ENCODE peak calls at places on chromosomes 7 and 10, in eight cellular contexts. One of them, this sample, is unnamed.

GRCh38 chr7:123643495-123644428 is 11.9 kb upstream of the LMOD2 start:
- DNase-seq in heart left ventricle: no peak
- DNase-seq in lower lobe of right lung: no peak
- DNase-seq in stomach: no peak
- DNase-seq in sigmoid colon: no peak
- DNase-seq in brain microvascular endothelial cell: peak; percentile 49
- DNase-seq in GM06990: no peak
- DNase-seq in endodermal cell: peak; percentile 81
- DNase-seq in this sample: peak; percentile 2

GRCh38 chr10:26881600-26882331 is 21.0 kb upstream of the ABI1 start:
- DNase-seq in endodermal cell: peak; percentile 55
- DNase-seq in heart left ventricle: no peak
- DNase-seq in lower lobe of right lung: no peak
- DNase-seq in sigmoid colon: no peak
- DNase-seq in brain microvascular endothelial cell: peak; percentile 20
- DNase-seq in stomach: no peak
- DNase-seq in GM06990: no peak
- DNase-seq in this sample: no peak

GRCh38 chr7:128867241-128867640 is 4.6 kb downstream of the ATP6V1F start:
- DNase-seq in lower lobe of right lung: no peak
- DNase-seq in brain microvascular endothelial cell: no peak
- DNase-seq in stomach: no peak
- DNase-seq in heart left ventricle: no peak
- DNase-seq in endodermal cell: no peak
- DNase-seq in sigmoid colon: no peak
- DNase-seq in GM06990: no peak
- DNase-seq in this sample: no peak

GRCh38 chr7:124188576-124188975 is 155.7 kb upstream of the TMEM229A start:
- DNase-seq in stomach: no peak
- DNase-seq in GM06990: no peak
- DNase-seq in lower lobe of right lung: no peak
- DNase-seq in heart left ventricle: no peak
- DNase-seq in brain microvascular endothelial cell: no peak
- DNase-seq in endodermal cell: no peak
- DNase-seq in sigmoid colon: no peak
- DNase-seq in this sample: no peak

GRCh38 chr7:99997545-99998137 is 17.8 kb upstream of the ZKSCAN1 start:
- DNase-seq in endodermal cell: peak; percentile 86
- DNase-seq in stomach: peak; percentile 79
- DNase-seq in brain microvascular endothelial cell: no peak
- DNase-seq in heart left ventricle: peak; percentile 86
- DNase-seq in GM06990: peak; percentile 74
- DNase-seq in sigmoid colon: peak; percentile 78
- DNase-seq in lower lobe of right lung: peak; percentile 68
- DNase-seq in this sample: no peak

GRCh38 chr10:115118346-115118745 is 25.2 kb downstream of the ATRNL1 start:
- DNase-seq in stomach: no peak
- DNase-seq in heart left ventricle: no peak
- DNase-seq in endodermal cell: no peak
- DNase-seq in lower lobe of right lung: no peak
- DNase-seq in brain microvascular endothelial cell: no peak
- DNase-seq in GM06990: no peak
- DNase-seq in sigmoid colon: no peak
- DNase-seq in this sample: no peak

GRCh38 chr7:82678716-82679115 is 235.1 kb upstream of the CACNA2D1 start:
- DNase-seq in endodermal cell: no peak
- DNase-seq in GM06990: no peak
- DNase-seq in lower lobe of right lung: no peak
- DNase-seq in stomach: no peak
- DNase-seq in heart left ventricle: no peak
- DNase-seq in brain microvascular endothelial cell: no peak
- DNase-seq in sigmoid colon: no peak
- DNase-seq in this sample: no peak

GRCh38 chr7:93298206-93298605 is 66.0 kb downstream of the VPS50 start:
- DNase-seq in brain microvascular endothelial cell: no peak
- DNase-seq in sigmoid colon: no peak
- DNase-seq in endodermal cell: no peak
- DNase-seq in lower lobe of right lung: no peak
- DNase-seq in heart left ventricle: no peak
- DNase-seq in stomach: no peak
- DNase-seq in GM06990: no peak
- DNase-seq in this sample: no peak

GRCh38 chr10:10792681-10793080 is 225.0 kb upstream of the CELF2 start:
- DNase-seq in GM06990: no peak
- DNase-seq in stomach: no peak
- DNase-seq in brain microvascular endothelial cell: peak; percentile 91
- DNase-seq in lower lobe of right lung: no peak
- DNase-seq in sigmoid colon: no peak
- DNase-seq in endodermal cell: no peak
- DNase-seq in heart left ventricle: no peak
- DNase-seq in this sample: peak; percentile 60

GRCh38 chr10:15460661-15461060 is 89.6 kb upstream of the FAM171A1 start:
- DNase-seq in lower lobe of right lung: no peak
- DNase-seq in stomach: no peak
- DNase-seq in heart left ventricle: no peak
- DNase-seq in brain microvascular endothelial cell: no peak
- DNase-seq in endodermal cell: no peak
- DNase-seq in sigmoid colon: no peak
- DNase-seq in GM06990: no peak
- DNase-seq in this sample: no peak

GRCh38 chr10:15459218-15459617 is 88.1 kb upstream of the FAM171A1 start:
- DNase-seq in heart left ventricle: no peak
- DNase-seq in brain microvascular endothelial cell: no peak
- DNase-seq in stomach: no peak
- DNase-seq in GM06990: no peak
- DNase-seq in lower lobe of right lung: no peak
- DNase-seq in endodermal cell: no peak
- DNase-seq in sigmoid colon: no peak
- DNase-seq in this sample: no peak

GRCh38 chr10:15462253-15462885 is 91.3 kb upstream of the FAM171A1 start:
- DNase-seq in sigmoid colon: no peak
- DNase-seq in endodermal cell: no peak
- DNase-seq in heart left ventricle: no peak
- DNase-seq in lower lobe of right lung: no peak
- DNase-seq in GM06990: no peak
- DNase-seq in brain microvascular endothelial cell: no peak
- DNase-seq in stomach: no peak
- DNase-seq in this sample: no peak

GRCh38 chr10:15457382-15457781 is 86.3 kb upstream of the FAM171A1 start:
- DNase-seq in endodermal cell: no peak
- DNase-seq in brain microvascular endothelial cell: no peak
- DNase-seq in lower lobe of right lung: no peak
- DNase-seq in heart left ventricle: no peak
- DNase-seq in stomach: no peak
- DNase-seq in GM06990: no peak
- DNase-seq in sigmoid colon: no peak
- DNase-seq in this sample: no peak

DNA sequence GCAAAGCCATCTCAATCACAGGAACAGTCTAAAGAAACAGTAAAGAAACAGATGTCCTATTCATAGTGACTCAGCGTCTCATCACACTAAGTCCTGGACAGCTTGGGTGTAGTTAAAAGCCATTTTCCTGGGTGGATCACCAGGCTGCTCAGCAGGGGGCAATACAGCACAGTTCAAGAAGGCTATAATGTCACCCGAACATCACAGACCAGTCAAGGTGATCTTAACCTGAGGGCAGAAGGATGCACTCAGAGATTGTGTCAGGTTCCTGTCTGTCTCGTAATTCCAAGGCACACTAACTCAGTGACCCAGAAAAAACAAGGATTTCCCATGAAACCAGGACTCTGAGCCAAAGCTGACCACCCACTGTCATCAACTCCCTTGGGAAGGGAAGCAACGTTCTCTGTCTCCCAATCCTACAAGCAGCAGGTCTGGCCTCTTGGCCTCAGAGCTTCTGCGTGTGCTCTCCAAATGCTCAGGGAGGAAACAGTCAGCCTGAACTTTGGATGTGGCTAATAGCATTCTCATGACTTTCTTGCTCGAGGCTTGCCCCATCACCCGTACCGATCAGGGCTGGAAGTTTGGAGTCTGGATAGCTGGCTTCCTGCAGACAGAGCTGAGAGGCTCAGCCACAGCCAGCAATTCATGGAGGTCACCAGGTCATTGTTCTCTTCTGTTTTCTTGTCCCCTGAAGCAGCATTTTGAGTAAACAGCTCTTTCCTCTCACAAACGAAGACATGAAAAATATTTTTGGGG is 90.4 kb upstream of the FAM171A1 start:
- DNase-seq in lower lobe of right lung: no peak
- DNase-seq in heart left ventricle: no peak
- DNase-seq in brain microvascular endothelial cell: peak; percentile 69
- DNase-seq in GM06990: no peak
- DNase-seq in stomach: no peak
- DNase-seq in sigmoid colon: no peak
- DNase-seq in endodermal cell: no peak
- DNase-seq in this sample: peak; percentile 84
- TF ChIP-seq CTCF in lower lobe of right lung: no peak
- TF ChIP-seq CTCF in heart left ventricle: no peak
- TF ChIP-seq CTCF in brain microvascular endothelial cell: peak; percentile 52
- TF ChIP-seq CTCF in GM06990: no peak
- TF ChIP-seq CTCF in stomach: no peak
- TF ChIP-seq CTCF in sigmoid colon: no peak
- TF ChIP-seq CTCF in endodermal cell: no peak
- TF ChIP-seq CTCF in this sample: peak; percentile 59

GRCh38 chr7:102396710-102397019 is 502 bp downstream of the PRKRIP1 start:
- DNase-seq in brain microvascular endothelial cell: no peak
- DNase-seq in sigmoid colon: no peak
- DNase-seq in GM06990: no peak
- DNase-seq in endodermal cell: no peak
- DNase-seq in stomach: no peak
- DNase-seq in heart left ventricle: no peak
- DNase-seq in lower lobe of right lung: no peak
- DNase-seq in this sample: no peak

GRCh38 chr7:102393467-102393866 is 2.7 kb upstream of the PRKRIP1 start:
- DNase-seq in lower lobe of right lung: no peak
- DNase-seq in stomach: no peak
- DNase-seq in endodermal cell: no peak
- DNase-seq in sigmoid colon: no peak
- DNase-seq in heart left ventricle: no peak
- DNase-seq in brain microvascular endothelial cell: no peak
- DNase-seq in GM06990: no peak
- DNase-seq in this sample: no peak

GRCh38 chr7:102395620-102395957 is 574 bp upstream of the PRKRIP1 start:
- DNase-seq in stomach: no peak
- DNase-seq in brain microvascular endothelial cell: no peak
- DNase-seq in lower lobe of right lung: no peak
- DNase-seq in endodermal cell: no peak
- DNase-seq in GM06990: no peak
- DNase-seq in heart left ventricle: no peak
- DNase-seq in sigmoid colon: peak; percentile 55
- DNase-seq in this sample: no peak

GRCh38 chr7:102398543-102398942 is 2.4 kb downstream of the PRKRIP1 start:
- DNase-seq in endodermal cell: no peak
- DNase-seq in GM06990: no peak
- DNase-seq in stomach: no peak
- DNase-seq in sigmoid colon: no peak
- DNase-seq in heart left ventricle: no peak
- DNase-seq in brain microvascular endothelial cell: no peak
- DNase-seq in lower lobe of right lung: no peak
- DNase-seq in this sample: no peak

DNA sequence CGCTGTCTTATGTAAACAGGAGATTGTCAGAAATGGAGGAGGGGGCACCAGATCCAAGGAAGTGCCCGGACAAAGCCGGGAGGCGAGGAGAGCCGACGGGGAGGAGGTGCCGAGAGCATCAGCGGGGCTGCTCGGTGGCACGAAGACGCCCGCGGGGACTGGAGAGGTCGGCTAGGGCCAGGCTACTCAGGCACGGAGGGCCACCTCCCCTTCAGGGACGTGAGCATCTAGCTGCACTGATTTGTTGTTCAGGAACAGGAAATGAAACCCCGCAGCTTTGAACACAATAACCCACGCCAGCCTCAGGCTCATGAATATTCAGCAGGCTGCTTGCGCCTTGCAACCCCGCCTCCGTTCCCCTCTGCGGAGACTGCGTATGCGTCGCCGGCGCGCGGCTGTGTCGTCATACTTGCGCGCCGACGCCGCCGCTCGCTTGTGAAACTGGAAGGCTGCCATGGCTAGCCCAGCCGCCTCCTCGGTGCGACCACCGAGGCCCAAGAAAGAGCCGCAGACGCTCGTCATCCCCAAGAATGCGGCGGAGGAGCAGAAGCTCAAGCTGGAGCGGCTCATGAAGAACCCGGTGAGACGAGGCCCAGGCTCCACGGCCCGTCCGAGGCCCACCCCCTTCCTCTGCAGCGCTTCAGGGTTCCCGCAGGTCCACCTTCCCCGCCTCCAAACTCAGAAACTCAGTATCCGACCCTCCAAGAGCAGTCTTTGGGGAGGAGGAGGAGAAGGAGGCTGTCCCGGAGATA is at the start of gene PRKRIP1:
- DNase-seq in brain microvascular endothelial cell: peak; percentile 90
- DNase-seq in heart left ventricle: peak; percentile 85
- DNase-seq in stomach: peak; percentile 84
- DNase-seq in GM06990: peak; percentile 96
- DNase-seq in lower lobe of right lung: peak; percentile 91
- DNase-seq in endodermal cell: peak; percentile 98
- DNase-seq in sigmoid colon: peak; percentile 92
- DNase-seq in this sample: peak; percentile 65
- H3K36me3 ChIP-seq in brain microvascular endothelial cell: peaks cover 24% of the 10 kb centered on the region
- H3K36me3 ChIP-seq in heart left ventricle: peaks cover 36% of the 10 kb centered on the region
- H3K36me3 ChIP-seq in stomach: peaks cover 42% of the 10 kb centered on the region
- H3K36me3 ChIP-seq in GM06990: peaks cover 6% of the 10 kb centered on the region
- H3K36me3 ChIP-seq in lower lobe of right lung: peaks cover 38% of the 10 kb centered on the region
- H3K36me3 ChIP-seq in endodermal cell: peaks cover 50% of the 10 kb centered on the region
- H3K36me3 ChIP-seq in sigmoid colon: peaks cover 6% of the 10 kb centered on the region
- H3K36me3 ChIP-seq in this sample: peaks cover 5% of the 10 kb centered on the region

DNA sequence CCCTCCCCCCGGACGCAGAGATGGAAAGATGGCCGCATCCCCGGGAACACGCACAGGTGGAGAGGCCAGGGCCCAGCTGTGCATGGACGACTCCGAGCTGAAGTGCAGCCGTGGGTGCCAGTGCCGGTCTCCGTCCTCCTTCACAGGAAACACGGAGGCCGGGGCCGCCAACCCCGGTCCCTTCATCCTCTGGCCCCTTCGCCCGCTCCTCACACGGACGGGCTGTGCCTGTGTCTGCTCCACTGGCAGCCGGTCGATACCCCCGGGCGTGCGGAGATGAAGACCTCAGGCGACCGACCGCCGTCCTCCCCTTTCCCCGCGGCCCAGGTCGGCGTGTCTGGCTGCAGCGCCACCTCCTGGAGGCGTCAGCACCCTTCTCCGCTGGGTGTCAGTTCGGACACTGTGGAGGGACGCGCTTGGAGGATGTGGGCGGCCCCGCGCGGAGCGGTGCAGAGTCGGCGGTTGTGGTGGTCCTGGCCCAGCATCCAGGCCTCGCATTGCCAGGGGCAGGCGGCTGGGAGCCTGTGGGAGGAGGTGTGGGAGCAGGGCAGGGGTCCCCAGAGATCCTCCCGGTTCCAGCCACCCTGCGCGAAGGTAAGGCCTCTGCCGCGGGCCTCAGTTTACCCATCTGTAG is 9.9 kb downstream of the ZNF511 start:
- DNase-seq in sigmoid colon: no peak
- DNase-seq in heart left ventricle: peak; percentile 82
- DNase-seq in brain microvascular endothelial cell: peak; percentile 43
- DNase-seq in endodermal cell: peak; percentile 93
- DNase-seq in lower lobe of right lung: peak; percentile 81
- DNase-seq in stomach: peak; percentile 74
- DNase-seq in GM06990: peak; percentile 56
- DNase-seq in this sample: no peak
- H3K4me3 ChIP-seq in sigmoid colon: peak overlapping the region; percentile 40
- H3K4me3 ChIP-seq in heart left ventricle: peak overlapping the region; percentile 46
- H3K4me3 ChIP-seq in brain microvascular endothelial cell: peak overlapping the region; percentile 41
- H3K4me3 ChIP-seq in endodermal cell: peak overlapping the region; percentile 70
- H3K4me3 ChIP-seq in lower lobe of right lung: peak overlapping the region; percentile 44
- H3K4me3 ChIP-seq in stomach: peak overlapping the region; percentile 31
- H3K4me3 ChIP-seq in GM06990: peak overlapping the region; percentile 34
- H3K4me3 ChIP-seq in this sample: peak overlapping the region; percentile 36

GRCh38 chr7:74656421-74656910 is 1.1 kb upstream of the GTF2I start:
- DNase-seq in lower lobe of right lung: no peak
- DNase-seq in sigmoid colon: peak; percentile 79
- DNase-seq in GM06990: peak; percentile 40
- DNase-seq in stomach: peak; percentile 57
- DNase-seq in endodermal cell: peak; percentile 78
- DNase-seq in heart left ventricle: peak; percentile 79
- DNase-seq in brain microvascular endothelial cell: no peak
- DNase-seq in this sample: no peak
- TF ChIP-seq CTCF in lower lobe of right lung: peak; percentile 24
- TF ChIP-seq CTCF in sigmoid colon: no peak
- TF ChIP-seq CTCF in GM06990: peak; percentile 34
- TF ChIP-seq CTCF in stomach: no peak
- TF ChIP-seq CTCF in endodermal cell: no peak
- TF ChIP-seq CTCF in heart left ventricle: no peak
- TF ChIP-seq CTCF in brain microvascular endothelial cell: no peak
- TF ChIP-seq CTCF in this sample: peak; percentile 15